ENCODE peak calls at places on chromosomes 12 and 14, in four cellular contexts. S is AG09319; J is activated gamma-delta T cell treated with Interleukin-2 at 50 U/mL for 16 hours; B is stimulated activated CD4-positive, alpha-beta T cell treated with anti-CD3 and anti-CD28 coated beads, Interleukin-2, amount 100 ng/mL, for 24 hours. R is an unnamed sample.

GRCh38 chr12:112321277-112321676 is 61.0 kb downstream of the HECTD4 start:
- DNase-seq in S (no peak), B (no peak), J (no peak), R (no peak)

GRCh38 chr12:96143392-96143791 is 50.8 kb upstream of the ELK3 start:
- DNase-seq in B (no peak), J (no peak), S (no peak), R (peak; percentile 81)

GRCh38 chr12:62799766-62800406 is 135.1 kb downstream of the PPM1H start:
- DNase-seq in J (no peak), B (no peak), S (no peak), R (no peak)

GRCh38 chr12:44875954-44876553 is at the start of gene NELL2:
- DNase-seq in J (peak; percentile 52), B (peak; percentile 74), S (no peak), R (no peak)

GRCh38 chr12:42180990-42181611 is 36.4 kb upstream of the GXYLT1 start:
- DNase-seq in J (no peak), B (no peak), S (no peak), R (no peak)

GRCh38 chr12:121799842-121800693 is 3.7 kb upstream of the SETD1B start:
- DNase-seq in B (peak; percentile 87), J (peak; percentile 74), S (peak; percentile 79), R (peak; percentile 26)

GRCh38 chr12:103844296-103844695 is 3.3 kb upstream of the NT5DC3 start:
- DNase-seq in S (no peak), B (no peak), J (no peak), R (no peak)

GRCh38 chr14:36227802-36228201 is 51.3 kb upstream of the PTCSC3 start:
- DNase-seq in J (no peak), S (no peak), B (no peak), R (no peak)

GRCh38 chr14:35248476-35248788 is 43.8 kb upstream of the PSMA6 start:
- DNase-seq in J (no peak), B (no peak), S (no peak), R (no peak)

GRCh38 chr14:62674833-62675232 is 370.4 kb downstream of the KCNH5 start:
- DNase-seq in S (no peak), J (no peak), B (no peak), R (no peak)

GRCh38 chr12:64256166-64256800 is 34.2 kb upstream of the KICS2 start:
- DNase-seq in B (no peak), J (no peak), S (peak; percentile 18), R (no peak)

GRCh38 chr14:92903359-92903758 is 19.6 kb upstream of the CHGA start:
- DNase-seq in B (peak; percentile 11), S (no peak), J (no peak), R (no peak)

GRCh38 chr14:54106802-54107377 is 150.3 kb upstream of the BMP4 start:
- DNase-seq in S (no peak), J (no peak), B (no peak), R (no peak)

GRCh38 chr12:114671664-114672476 is 12.1 kb downstream of the TBX3 start:
- DNase-seq in J (no peak), S (no peak), B (no peak), R (no peak)

GRCh38 chr14:94582851-94583250 is 1.6 kb downstream of the SERPINA5 start:
- DNase-seq in B (no peak), J (no peak), S (no peak), R (no peak)

GRCh38 chr12:62484234-62484633 is 17.6 kb downstream of the MON2 start:
- DNase-seq in J (no peak), B (no peak), S (peak; percentile 8), R (no peak)

GRCh38 chr14:75252254-75252837 is 26.3 kb upstream of the FOS start:
- DNase-seq in B (no peak), S (no peak), J (no peak), R (no peak)

GRCh38 chr12:30970559-30971202 is 44.1 kb downstream of the TSPAN11 start:
- DNase-seq in B (no peak), J (no peak), S (peak; percentile 22), R (no peak)

GRCh38 chr14:20440882-20441281 is 4.9 kb upstream of the KLHL33 start:
- DNase-seq in J (peak; percentile 24), B (peak; percentile 17), S (no peak), R (peak; percentile 21)

GRCh38 chr14:63891148-63891964 is 38.6 kb downstream of the SYNE2 start:
- DNase-seq in S (no peak), B (no peak), J (no peak), R (no peak)

GRCh38 chr12:76486011-76486410 is 73.6 kb downstream of the OSBPL8 start:
- DNase-seq in B (no peak), S (no peak), J (no peak), R (no peak)

GRCh38 chr12:51788876-51789275 is 59.6 kb downstream of the FIGNL2 start:
- DNase-seq in J (no peak), B (no peak), S (peak; percentile 7), R (no peak)

GRCh38 chr12:88810806-88811205 is 230.5 kb upstream of the KITLG start:
- DNase-seq in J (no peak), B (no peak), S (no peak), R (no peak)

GRCh38 chr14:56590535-56590951 is 10.9 kb downstream of the TMEM260 start:
- DNase-seq in B (no peak), J (no peak), S (no peak), R (no peak)

GRCh38 chr14:33359288-33359881 is 420.7 kb downstream of the NPAS3 start:
- DNase-seq in S (no peak), J (no peak), B (no peak), R (no peak)

GRCh38 chr14:102878970-102879460 is 43.4 kb upstream of the AMN start:
- DNase-seq in B (no peak), J (no peak), S (no peak), R (no peak)

R was measured in KG1.